ENCODE peak calls at places on chromosomes 16 and 17, in nine cellular contexts. T is prostate gland, H is left ventricle myocardium inferior, X is brain microvascular endothelial cell, Q is hepatocyte, L is heart left ventricle, V is astrocyte of the cerebellum, F is tibial nerve, D is type B pancreatic cell. J is an unnamed sample.

GRCh38 chr17:15965510-15965909 is 20.6 kb downstream of the ADORA2B start:
- DNase-seq in T (no peak), H (no peak), X (no peak), Q (no peak), L (no peak), V (no peak), F (no peak), D (no peak), J (no peak)

GRCh38 chr16:81614654-81615359 is 164.3 kb upstream of the PLCG2 start:
- DNase-seq in T (no peak), H (no peak), X (no peak), Q (no peak), L (no peak), V (no peak), F (no peak), D (no peak), J (no peak)

GRCh38 chr17:50256826-50257573 is 17.3 kb upstream of the TMEM92 start:
- DNase-seq in T (no peak), H (no peak), X (no peak), Q (peak; percentile 5), L (no peak), V (no peak), F (no peak), D (no peak), J (peak; percentile 23)

GRCh38 chr16:48235556-48236136 is 8.5 kb upstream of the LONP2 start:
- DNase-seq in T (no peak), H (no peak), X (no peak), Q (no peak), L (no peak), V (no peak), F (no peak), D (no peak), J (no peak)

GRCh38 chr17:32327911-32328310 is 14.1 kb downstream of the C17orf75 start:
- DNase-seq in T (no peak), H (no peak), X (no peak), Q (no peak), L (no peak), V (no peak), F (no peak), D (no peak), J (no peak)

GRCh38 chr17:73489333-73489732 is 154.9 kb downstream of the SDK2 start:
- DNase-seq in T (no peak), H (no peak), X (no peak), Q (no peak), L (no peak), V (no peak), F (no peak), D (no peak), J (no peak)

GRCh38 chr17:73156166-73156840 is 8.5 kb upstream of the SSTR2 start:
- DNase-seq in T (peak; percentile 33), H (peak; percentile 71), X (peak; percentile 74), Q (peak; percentile 88), L (peak; percentile 76), V (no peak), F (peak; percentile 73), D (peak; percentile 78), J (peak; percentile 63)

GRCh38 chr17:74442670-74443515 is 11.0 kb downstream of the GPRC5C start:
- DNase-seq in T (peak; percentile 88), H (peak; percentile 94), X (no peak), Q (peak; percentile 93), L (peak; percentile 95), V (no peak), F (peak; percentile 90), D (no peak), J (peak; percentile 82)

GRCh38 chr16:58455750-58456149 is 44.2 kb upstream of the NDRG4 start:
- DNase-seq in T (no peak), H (no peak), X (no peak), Q (no peak), L (no peak), V (no peak), F (no peak), D (no peak), J (no peak)

GRCh38 chr17:69363488-69364210 is 36.7 kb upstream of the ABCA5 start:
- DNase-seq in T (no peak), H (no peak), X (no peak), Q (no peak), L (no peak), V (no peak), F (no peak), D (no peak), J (no peak)

GRCh38 chr16:2756288-2757015 is 4.0 kb downstream of the SRRM2 start:
- DNase-seq in T (no peak), H (no peak), X (no peak), Q (no peak), L (no peak), V (no peak), F (no peak), D (no peak), J (no peak)

GRCh38 chr16:67514382-67514828 is 14.2 kb upstream of the RIPOR1 start:
- DNase-seq in T (peak; percentile 64), H (peak; percentile 78), X (peak; percentile 83), Q (peak; percentile 90), L (peak; percentile 90), V (peak; percentile 75), F (peak; percentile 90), D (no peak), J (peak; percentile 72)

GRCh38 chr17:75514299-75515228 is 773 bp downstream of the CASKIN2 start:
- DNase-seq in T (peak; percentile 58), H (no peak), X (no peak), Q (peak; percentile 50), L (peak; percentile 50), V (no peak), F (no peak), D (no peak), J (peak; percentile 51)

GRCh38 chr17:39271546-39271945 is 45.8 kb upstream of the STAC2 start:
- DNase-seq in T (no peak), H (no peak), X (no peak), Q (no peak), L (no peak), V (no peak), F (no peak), D (no peak), J (no peak)

GRCh38 chr17:57914274-57915147 is 40.7 kb downstream of the CUEDC1 start:
- DNase-seq in T (no peak), H (no peak), X (no peak), Q (no peak), L (no peak), V (no peak), F (no peak), D (no peak), J (no peak)

GRCh38 chr17:82892869-82893565 is 53.2 kb upstream of the ZNF750 start:
- DNase-seq in T (no peak), H (peak; percentile 53), X (no peak), Q (no peak), L (peak; percentile 68), V (no peak), F (no peak), D (no peak), J (no peak)

GRCh38 chr16:723695-724094 is 2.5 kb downstream of the CCDC78 start:
- DNase-seq in T (no peak), H (no peak), X (no peak), Q (no peak), L (no peak), V (no peak), F (no peak), D (no peak), J (no peak)

GRCh38 chr16:48000622-48001021 is 155.2 kb downstream of the ABCC12 start:
- DNase-seq in T (no peak), H (no peak), X (no peak), Q (no peak), L (no peak), V (no peak), F (no peak), D (no peak), J (no peak)

GRCh38 chr16:85347213-85347591 is 234.9 kb upstream of the CIBAR2 start:
- DNase-seq in T (peak; percentile 36), H (no peak), X (no peak), Q (peak; percentile 44), L (no peak), V (no peak), F (no peak), D (no peak), J (no peak)
- TF ChIP-seq CTCF in T (peak; percentile 56), H (peak; percentile 35), X (peak; percentile 58), Q (peak; percentile 40), L (peak; percentile 19), V (peak; percentile 38), F (peak; percentile 27), D (peak; percentile 50), J (no peak)

GRCh38 chr17:42520540-42520951 is 15.5 kb upstream of the NAGLU start:
- DNase-seq in T (no peak), H (no peak), X (peak; percentile 39), Q (no peak), L (no peak), V (no peak), F (no peak), D (no peak), J (no peak)
- TF ChIP-seq CTCF in T (no peak), H (peak; percentile 23), X (peak; percentile 51), Q (peak; percentile 35), L (peak; percentile 42), V (peak; percentile 37), F (no peak), D (peak; percentile 57), J (no peak)

DNA sequence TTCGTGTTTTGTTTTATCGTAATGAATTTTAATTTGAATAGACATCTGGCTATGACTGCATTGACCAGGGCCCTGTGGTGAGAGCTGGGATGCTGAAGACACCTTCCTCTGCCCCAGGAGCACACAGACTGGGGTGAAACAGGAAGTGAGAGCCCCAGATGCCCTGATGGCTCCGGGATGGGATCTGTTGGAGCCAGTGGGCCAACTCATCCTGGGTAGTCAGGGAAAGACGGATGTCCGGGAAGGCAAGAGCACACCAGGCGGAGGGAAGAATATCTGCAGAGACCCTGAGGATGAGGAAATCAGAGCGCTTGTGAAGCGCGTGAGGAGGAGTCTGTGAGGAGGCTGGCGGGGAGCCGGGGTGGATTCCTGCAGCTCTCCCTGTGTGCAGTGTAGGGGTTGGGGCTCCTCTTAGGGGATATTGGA is 71.5 kb upstream of the LGALS9 start:
- DNase-seq in T (no peak), H (no peak), X (peak; percentile 54), Q (peak; percentile 65), L (peak; percentile 65), V (no peak), F (peak; percentile 21), D (no peak), J (peak; percentile 76)
- TF ChIP-seq CTCF in T (no peak), H (peak; percentile 28), X (peak; percentile 63), Q (peak; percentile 11), L (peak; percentile 23), V (no peak), F (peak; percentile 32), D (no peak), J (peak; percentile 53)

GRCh38 chr17:14482715-14483114 is 181.8 kb downstream of the HS3ST3B1 start:
- DNase-seq in T (no peak), H (no peak), X (no peak), Q (no peak), L (no peak), V (no peak), F (no peak), D (no peak), J (no peak)

GRCh38 chr17:14487068-14487467 is 186.2 kb downstream of the HS3ST3B1 start:
- DNase-seq in T (no peak), H (no peak), X (no peak), Q (no peak), L (no peak), V (no peak), F (no peak), D (no peak), J (no peak)

DNA sequence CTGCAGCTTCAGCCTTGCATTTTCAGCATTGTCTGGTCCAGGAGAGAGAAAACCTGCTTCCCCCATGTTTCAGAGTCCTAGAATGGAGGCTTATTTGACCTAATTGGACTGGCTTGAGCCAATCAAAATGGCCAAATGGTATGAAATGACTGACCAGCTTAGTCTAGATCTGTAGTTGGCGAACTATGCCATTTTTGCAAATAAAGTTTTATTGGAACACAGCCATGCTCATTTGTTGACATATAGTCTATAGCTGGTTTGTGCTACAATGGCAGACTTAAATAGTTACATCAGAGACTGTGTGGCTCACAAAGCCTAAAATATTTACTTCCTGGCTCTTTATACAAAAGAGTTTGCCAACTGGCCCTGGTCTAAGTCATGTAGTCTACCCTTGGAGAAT is 180.8 kb downstream of the HS3ST3B1 start:
- DNase-seq in T (no peak), H (no peak), X (no peak), Q (no peak), L (no peak), V (no peak), F (no peak), D (no peak), J (no peak)
- TF ChIP-seq CTCF in T (no peak), H (no peak), X (no peak), Q (no peak), L (no peak), V (no peak), F (no peak), D (no peak), J (no peak)

J was measured in uterus.